ENCODE peak calls at places on chromosome 10, in nine cellular contexts. N is HFF-Myc, P is cardiac fibroblast, T is AG04449, D is GM12865, Y is psoas muscle, H is gastrocnemius medialis, M is dorsolateral prefrontal cortex, L is brain microvascular endothelial cell. W is an unnamed sample.
A peak's percentile ranks its signal among the peaks of the same experiment; 100 is the strongest.

GRCh38 chr10:113228570-113228969 is 278.5 kb downstream of the TCF7L2 start:
- DNase-seq in H (no peak), M (no peak), L (peak; percentile 70), N (no peak), Y (no peak), D (peak; percentile 39), T (peak; percentile 34), P (peak; percentile 10), W (no peak)

GRCh38 chr10:48455392-48456151 is 149.1 kb downstream of the MAPK8 start:
- DNase-seq in D (no peak), L (no peak), T (no peak), H (no peak), P (no peak), Y (no peak), N (no peak), M (peak; percentile 38), W (no peak)

GRCh38 chr10:118669020-118669766 is 73.7 kb upstream of the PRLHR start:
- DNase-seq in P (peak; percentile 63), H (no peak), T (peak; percentile 12), L (peak; percentile 77), D (no peak), M (no peak), N (peak; percentile 59), Y (no peak), W (peak; percentile 16)

GRCh38 chr10:78349165-78349516 is 315.5 kb downstream of the RPS24 start:
- DNase-seq in H (no peak), P (no peak), L (no peak), M (no peak), D (no peak), Y (no peak), N (no peak), T (no peak), W (no peak)

GRCh38 chr10:45580781-45581496 is 91.6 kb downstream of the ZFAND4 start:
- DNase-seq in Y (no peak), T (no peak), H (no peak), P (no peak), M (no peak), L (no peak), N (no peak), D (peak; percentile 61), W (no peak)

GRCh38 chr10:60409202-60409601 is 19.5 kb upstream of the ANK3 start:
- DNase-seq in M (no peak), N (no peak), P (no peak), D (no peak), T (no peak), L (no peak), H (no peak), Y (no peak), W (no peak)

GRCh38 chr10:14860782-14861181 is 17.9 kb upstream of the SUV39H2 start:
- DNase-seq in Y (no peak), H (no peak), N (no peak), L (no peak), T (no peak), P (no peak), M (no peak), D (no peak), W (no peak)

GRCh38 chr10:127228195-127228785 is 31.9 kb upstream of the INSYN2A start:
- DNase-seq in L (peak; percentile 7), M (no peak), D (no peak), P (no peak), T (no peak), H (no peak), Y (no peak), N (no peak), W (no peak)

GRCh38 chr10:17758896-17759295 is 6.9 kb downstream of the TMEM236 start:
- DNase-seq in T (no peak), P (peak; percentile 51), H (no peak), M (no peak), D (no peak), Y (no peak), N (no peak), L (no peak), W (no peak)

GRCh38 chr10:33363112-33363511 is 28.6 kb upstream of the NRP1 start:
- DNase-seq in M (no peak), L (no peak), N (no peak), D (no peak), T (no peak), Y (no peak), H (no peak), P (no peak), W (no peak)

GRCh38 chr10:60349426-60349825 is 40.2 kb downstream of the ANK3 start:
- DNase-seq in L (no peak), Y (no peak), D (no peak), P (no peak), H (no peak), M (no peak), N (no peak), T (no peak), W (no peak)

GRCh38 chr10:43790147-43790546 is 141.5 kb upstream of the ZNF32 start:
- DNase-seq in M (no peak), P (no peak), Y (no peak), D (no peak), N (no peak), L (no peak), T (no peak), H (no peak), W (no peak)

GRCh38 chr10:79162861-79163662 is 94.3 kb downstream of the ZMIZ1 start:
- DNase-seq in N (no peak), Y (peak; percentile 66), L (no peak), P (no peak), D (no peak), H (no peak), T (no peak), M (no peak), W (no peak)

GRCh38 chr10:119652361-119652760 is 1.2 kb downstream of the BAG3 start:
- DNase-seq in P (peak; percentile 72), Y (no peak), L (no peak), M (no peak), H (no peak), N (peak; percentile 51), D (peak; percentile 42), T (peak; percentile 23), W (no peak)

GRCh38 chr10:51960494-51960895 is 261.1 kb upstream of the CSTF2T start:
- DNase-seq in N (peak; percentile 27), L (peak; percentile 42), P (peak; percentile 80), M (no peak), Y (no peak), T (no peak), D (peak; percentile 37), H (no peak), W (no peak)

GRCh38 chr10:3331680-3332230 is 159.2 kb upstream of the PITRM1 start:
- DNase-seq in Y (no peak), T (no peak), L (no peak), D (no peak), M (no peak), N (no peak), H (no peak), P (no peak), W (no peak)
- TF ChIP-seq CTCF in Y (no peak), T (no peak), L (no peak), D (no peak), M (no peak), N (no peak), H (no peak), P (no peak), W (no peak)

GRCh38 chr10:26858707-26859034 is 2.1 kb downstream of the ABI1 start:
- DNase-seq in Y (no peak), L (no peak), T (no peak), N (no peak), P (peak; percentile 33), M (no peak), H (no peak), D (peak; percentile 25), W (no peak)
- H3K4me3 ChIP-seq in Y (peak overlapping the region; percentile 73), L (peak overlapping the region; percentile 88), T (peak overlapping the region; percentile 85), N (peak overlapping the region; percentile 85), P (peak overlapping the region; percentile 90), M (peak overlapping the region; percentile 96), H (peak overlapping the region; percentile 91), D (peak overlapping the region; percentile 95), W (peak overlapping the region; percentile 74)

DNA sequence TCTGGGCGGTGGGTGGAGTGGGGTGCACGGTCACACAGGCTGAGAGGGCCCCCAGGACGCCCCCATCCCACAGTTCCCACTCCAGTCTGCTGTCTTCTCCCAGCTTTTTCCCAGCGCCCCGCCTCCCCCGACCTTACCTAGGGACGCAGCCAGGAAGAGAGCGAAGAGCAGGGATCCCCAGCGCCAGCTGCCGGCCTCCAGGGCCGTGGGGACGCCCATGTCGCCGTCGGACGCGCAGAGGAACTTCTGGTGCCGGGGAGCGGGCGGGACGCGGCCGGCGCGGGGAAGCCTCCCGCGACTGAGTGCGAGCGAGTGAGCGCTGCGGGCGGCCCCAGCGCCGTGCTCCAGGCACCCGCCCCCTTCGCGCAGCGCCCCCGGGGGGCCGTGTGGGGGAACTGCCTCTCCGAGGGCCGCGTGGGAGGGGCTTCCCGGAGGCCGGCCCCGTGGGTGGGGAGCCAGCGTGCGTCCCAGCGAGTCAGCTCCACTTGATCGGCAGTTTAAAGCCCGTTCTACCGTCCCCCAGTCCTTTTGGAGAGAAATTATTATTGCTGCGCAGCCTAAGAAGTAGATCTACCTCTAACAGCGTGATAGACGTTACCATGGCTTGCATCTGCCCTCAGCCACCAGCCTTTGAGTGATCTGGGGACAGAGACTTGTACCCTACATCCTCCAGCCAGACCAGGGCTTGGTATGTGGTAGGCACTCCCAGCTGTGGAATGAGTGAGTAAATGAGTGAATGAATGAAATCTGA is at the start of gene VSIR:
- DNase-seq in L (peak; percentile 76), D (peak; percentile 88), P (peak; percentile 85), M (peak; percentile 68), T (no peak), H (peak; percentile 74), Y (peak; percentile 95), N (no peak), W (no peak)
- TF ChIP-seq CTCF in L (peak; percentile 62), D (peak; percentile 84), P (peak; percentile 44), M (peak; percentile 76), T (peak; percentile 92), H (peak; percentile 79), Y (peak; percentile 85), N (peak; percentile 78), W (peak; percentile 71)

DNA sequence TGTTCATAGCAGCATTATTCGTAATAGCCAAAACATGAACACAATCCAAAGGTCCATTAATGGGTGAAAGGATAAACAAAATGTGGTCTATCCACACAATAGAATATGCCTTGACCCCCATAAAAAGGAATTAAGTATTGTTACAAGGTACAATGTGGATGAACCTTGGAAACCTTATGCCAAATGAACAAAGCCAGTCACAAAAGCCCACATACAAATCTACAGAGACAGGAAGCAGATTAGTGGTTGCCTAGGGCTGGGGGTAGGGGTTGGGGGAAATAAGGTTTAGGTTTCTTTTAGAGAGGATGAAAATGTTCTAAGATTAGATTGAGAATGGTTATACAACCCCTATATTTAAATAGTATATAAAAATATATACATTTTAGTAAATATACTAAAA is 34.8 kb downstream of the PIP4K2A start:
- DNase-seq in P (no peak), L (no peak), Y (no peak), M (no peak), T (no peak), H (no peak), D (no peak), N (no peak), W (no peak)
- H3K4me3 ChIP-seq in P (no peak overlapping the region), L (no peak overlapping the region), Y (no peak overlapping the region), M (no peak overlapping the region), T (no peak overlapping the region), H (no peak overlapping the region), D (no peak overlapping the region), N (no peak overlapping the region), W (no peak overlapping the region)